ENCODE peak calls at places on chromosomes 1 and 21, in eight cellular contexts. E is CD8-positive, alpha-beta T cell; Y is spleen; S is OCI-LY7; D is IMR-90; C is H1; L is dorsolateral prefrontal cortex; X is PC-3. Q is an unnamed sample.

GRCh38 chr21:29942033-29942432 is 2.2 kb upstream of the GRIK1 start:
- DNase-seq in E (no peak), Y (no peak), S (no peak), D (no peak), C (no peak), L (no peak), X (no peak), Q (no peak)

GRCh38 chr1:178529364-178530036 is 16.6 kb downstream of the TEX35 start:
- DNase-seq in E (no peak), Y (peak), S (no peak), D (no peak), C (no peak), L (no peak), X (no peak), Q (no peak)

GRCh38 chr1:14113841-14114567 is 414.0 kb downstream of the PRDM2 start:
- DNase-seq in E (no peak), Y (no peak), S (peak), D (peak), C (peak), L (peak), X (peak), Q (peak)

GRCh38 chr1:20724364-20725188 is 6.8 kb upstream of the KIF17 start:
- DNase-seq in E (no peak), Y (no peak), S (no peak), D (no peak), C (no peak), L (peak), X (no peak), Q (no peak)

GRCh38 chr1:48471103-48471502 is 901 bp downstream of the SPATA6 start:
- DNase-seq in E (no peak), Y (no peak), S (no peak), D (no peak), C (peak), L (no peak), X (no peak), Q (no peak)

GRCh38 chr1:232767381-232768074 is 37.7 kb upstream of the MAP10 start:
- DNase-seq in E (no peak), Y (no peak), S (no peak), D (peak), C (no peak), L (no peak), X (peak), Q (no peak)

GRCh38 chr1:243740255-243740999 is 109.6 kb downstream of the AKT3 start:
- DNase-seq in E (no peak), Y (no peak), S (no peak), D (peak), C (no peak), L (no peak), X (no peak), Q (no peak)

GRCh38 chr1:57879700-57880099 is 455.8 kb upstream of the DAB1 start:
- DNase-seq in E (no peak), Y (no peak), S (no peak), D (no peak), C (no peak), L (no peak), X (no peak), Q (no peak)

GRCh38 chr1:28115267-28115666 is 26.9 kb upstream of the EYA3 start:
- DNase-seq in E (peak), Y (no peak), S (no peak), D (peak), C (no peak), L (no peak), X (no peak), Q (no peak)

GRCh38 chr1:86788300-86789206 is 84.2 kb downstream of the SH3GLB1 start:
- DNase-seq in E (no peak), Y (no peak), S (no peak), D (peak), C (peak), L (no peak), X (peak), Q (no peak)

GRCh38 chr1:16967095-16967567 is 13.3 kb downstream of the MFAP2 start:
- DNase-seq in E (no peak), Y (no peak), S (no peak), D (peak), C (no peak), L (no peak), X (no peak), Q (no peak)

GRCh38 chr1:231949277-231950122 is 322.9 kb downstream of the DISC1 start:
- DNase-seq in E (no peak), Y (no peak), S (no peak), D (no peak), C (peak), L (no peak), X (no peak), Q (no peak)

GRCh38 chr1:153832293-153832692 is 57.1 kb downstream of the SLC27A3 start:
- DNase-seq in E (no peak), Y (no peak), S (no peak), D (no peak), C (no peak), L (no peak), X (no peak), Q (no peak)

GRCh38 chr1:150564051-150564991 is 15.1 kb downstream of the MCL1 start:
- DNase-seq in E (no peak), Y (peak), S (no peak), D (no peak), C (no peak), L (peak), X (no peak), Q (no peak)

DNA sequence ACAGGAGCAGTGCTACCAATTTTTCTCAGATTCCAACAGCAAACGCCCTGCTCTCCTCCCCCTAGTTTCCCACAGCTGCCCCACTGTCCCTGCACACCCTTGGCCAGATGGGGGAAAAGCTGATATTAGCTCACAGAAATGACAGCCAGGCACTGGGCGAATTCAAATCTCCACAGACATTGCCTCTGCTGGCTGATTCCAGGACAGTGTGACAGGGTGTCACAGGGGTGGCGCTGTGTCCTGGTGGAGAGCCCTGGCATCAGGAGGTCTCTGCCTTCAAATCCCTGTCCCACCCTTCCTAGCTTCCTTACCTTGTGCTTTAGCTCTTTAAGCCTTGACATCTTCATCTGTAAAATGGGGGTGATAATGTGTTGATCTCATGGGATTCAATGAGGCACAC is 10.4 kb downstream of the OLIG1 start:
- DNase-seq in E (no peak), Y (no peak), S (no peak), D (no peak), C (no peak), L (no peak), X (no peak), Q (no peak)
- TF ChIP-seq CTCF in E (no peak), Y (no peak), S (no peak), D (no peak), C (no peak), L (peak), X (no peak), Q (no peak)

DNA sequence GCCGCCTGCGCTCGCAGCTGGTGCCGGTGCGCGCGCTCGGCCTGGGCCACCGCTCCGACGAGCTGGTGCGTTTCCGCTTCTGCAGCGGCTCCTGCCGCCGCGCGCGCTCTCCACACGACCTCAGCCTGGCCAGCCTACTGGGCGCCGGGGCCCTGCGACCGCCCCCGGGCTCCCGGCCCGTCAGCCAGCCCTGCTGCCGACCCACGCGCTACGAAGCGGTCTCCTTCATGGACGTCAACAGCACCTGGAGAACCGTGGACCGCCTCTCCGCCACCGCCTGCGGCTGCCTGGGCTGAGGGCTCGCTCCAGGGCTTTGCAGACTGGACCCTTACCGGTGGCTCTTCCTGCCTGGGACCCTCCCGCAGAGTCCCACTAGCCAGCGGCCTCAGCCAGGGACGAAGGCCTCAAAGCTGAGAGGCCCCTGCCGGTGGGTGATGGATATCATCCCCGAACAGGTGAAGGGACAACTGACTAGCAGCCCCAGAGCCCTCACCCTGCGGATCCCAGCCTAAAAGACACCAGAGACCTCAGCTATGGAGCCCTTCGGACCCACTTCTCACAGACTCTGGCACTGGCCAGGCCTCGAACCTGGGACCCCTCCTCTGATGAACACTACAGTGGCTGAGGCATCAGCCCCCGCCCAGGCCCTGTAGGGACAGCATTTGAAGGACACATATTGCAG is 3.0 kb downstream of the ARTN start:
- DNase-seq in E (no peak), Y (no peak), S (no peak), D (peak), C (peak), L (no peak), X (peak), Q (peak)
- TF ChIP-seq CTCF in E (no peak), Y (no peak), S (no peak), D (no peak), C (no peak), L (peak), X (peak), Q (peak)

GRCh38 chr1:156947127-156947526 is 26.7 kb downstream of the LRRC71 start:
- DNase-seq in E (no peak), Y (no peak), S (no peak), D (no peak), C (no peak), L (no peak), X (no peak), Q (no peak)

GRCh38 chr1:156947818-156948525 is 27.5 kb downstream of the LRRC71 start:
- DNase-seq in E (no peak), Y (no peak), S (no peak), D (no peak), C (no peak), L (no peak), X (no peak), Q (no peak)

GRCh38 chr1:156949127-156949526 is 28.7 kb downstream of the LRRC71 start:
- DNase-seq in E (no peak), Y (no peak), S (no peak), D (no peak), C (no peak), L (no peak), X (no peak), Q (no peak)

GRCh38 chr1:156945881-156946661 is 25.6 kb downstream of the LRRC71 start:
- DNase-seq in E (no peak), Y (no peak), S (no peak), D (peak), C (no peak), L (no peak), X (peak), Q (no peak)

DNA sequence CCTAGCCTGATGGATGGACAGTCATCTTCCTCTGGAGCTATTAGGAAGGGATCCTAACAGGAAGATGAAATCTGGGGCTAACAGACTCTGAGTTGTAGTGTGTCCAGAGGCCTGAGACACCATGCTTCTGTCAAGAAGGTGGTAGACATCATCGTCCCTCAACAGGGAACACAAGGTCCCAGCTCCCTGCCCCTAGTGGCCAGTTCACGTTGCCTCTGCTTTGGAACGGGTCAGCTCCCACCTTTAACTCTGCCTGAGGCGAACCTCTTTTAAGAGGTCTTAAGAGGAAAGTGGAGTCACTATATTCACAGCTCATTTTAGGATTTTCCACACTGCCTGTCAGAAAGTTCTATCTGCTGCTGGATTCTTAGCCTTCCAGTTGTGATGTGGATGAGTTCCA is 28.3 kb downstream of the LRRC71 start:
- DNase-seq in E (no peak), Y (no peak), S (no peak), D (no peak), C (no peak), L (no peak), X (no peak), Q (no peak)
- TF ChIP-seq CTCF in E (no peak), Y (no peak), S (peak), D (no peak), C (peak), L (peak), X (peak), Q (peak)

GRCh38 chr1:15730423-15730822 is 5.6 kb upstream of the SLC25A34 start:
- DNase-seq in E (no peak), Y (no peak), S (no peak), D (no peak), C (no peak), L (no peak), X (no peak), Q (no peak)

GRCh38 chr1:15732686-15733081 is 3.4 kb upstream of the SLC25A34 start:
- DNase-seq in E (no peak), Y (no peak), S (no peak), D (no peak), C (no peak), L (no peak), X (no peak), Q (no peak)

GRCh38 chr1:15733218-15733725 is 2.8 kb upstream of the SLC25A34 start:
- DNase-seq in E (no peak), Y (no peak), S (no peak), D (no peak), C (no peak), L (no peak), X (no peak), Q (no peak)

GRCh38 chr1:15730936-15731335 is 5.1 kb upstream of the SLC25A34 start:
- DNase-seq in E (no peak), Y (no peak), S (no peak), D (no peak), C (no peak), L (no peak), X (no peak), Q (no peak)

DNA sequence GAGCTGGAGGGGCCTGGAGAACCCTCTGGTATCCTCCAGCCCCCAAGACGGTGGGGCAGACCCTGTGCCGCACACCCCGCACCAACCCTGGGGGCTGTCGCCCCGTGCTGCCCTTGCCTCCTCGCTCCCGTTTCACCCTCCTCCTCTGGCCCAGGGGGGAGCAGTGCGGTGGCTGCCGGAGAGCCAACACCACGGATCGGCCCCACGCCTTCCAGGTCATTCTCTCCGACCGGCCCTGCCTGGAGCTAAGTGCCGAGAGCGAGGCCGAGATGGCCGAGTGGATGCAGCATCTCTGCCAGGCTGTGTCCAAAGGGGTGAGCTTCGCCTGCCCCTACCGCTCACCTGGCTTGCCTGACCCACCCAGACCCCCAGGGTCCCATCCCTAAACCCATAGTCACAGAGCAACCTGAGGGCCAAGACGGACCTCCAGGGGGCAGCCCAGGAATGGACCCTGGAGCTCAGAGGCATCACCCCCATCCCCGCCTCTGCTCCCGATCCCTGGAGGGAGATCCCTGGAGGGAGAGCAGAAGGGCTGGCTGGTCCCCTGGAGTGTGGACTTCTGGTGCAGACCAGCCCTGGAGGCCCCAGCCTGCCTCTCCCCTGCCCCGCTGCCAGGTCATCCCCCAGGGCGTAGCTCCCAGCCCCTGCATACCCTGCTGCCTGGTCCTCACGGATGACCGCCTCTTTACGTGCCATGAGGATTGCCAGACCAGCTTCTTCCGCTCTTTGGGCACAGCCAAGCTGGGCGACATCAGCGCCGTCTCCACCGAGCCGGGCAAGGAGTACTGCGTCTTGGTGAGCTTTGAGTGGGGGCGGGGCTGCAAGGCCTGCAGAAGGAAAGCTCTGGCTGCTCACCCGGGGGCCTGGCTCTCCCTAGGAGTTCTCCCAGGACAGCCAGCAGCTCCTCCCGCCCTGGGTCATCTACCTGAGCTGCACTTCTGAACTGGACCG is 4.0 kb upstream of the SLC25A34 start:
- DNase-seq in E (no peak), Y (no peak), S (no peak), D (no peak), C (no peak), L (no peak), X (no peak), Q (no peak)
- TF ChIP-seq CTCF in E (no peak), Y (no peak), S (no peak), D (no peak), C (no peak), L (no peak), X (no peak), Q (no peak)

GRCh38 chr1:44608141-44608540 is 66.1 kb downstream of the TMEM53 start:
- DNase-seq in E (no peak), Y (no peak), S (peak), D (no peak), C (no peak), L (no peak), X (peak), Q (no peak)
- TF ChIP-seq CTCF in E (no peak), Y (no peak), S (peak), D (peak), C (no peak), L (no peak), X (peak), Q (peak)

GRCh38 chr1:117060441-117061317 is 553 bp downstream of the TTF2 start:
- DNase-seq in E (no peak), Y (peak), S (peak), D (peak), C (no peak), L (no peak), X (peak), Q (peak)

GRCh38 chr1:117058810-117059209 is 1.3 kb upstream of the TTF2 start:
- DNase-seq in E (no peak), Y (no peak), S (peak), D (no peak), C (no peak), L (no peak), X (peak), Q (no peak)

GRCh38 chr1:117059334-117059677 is 820 bp upstream of the TTF2 start:
- DNase-seq in E (peak), Y (peak), S (peak), D (no peak), C (no peak), L (no peak), X (peak), Q (peak)

GRCh38 chr1:117061986-117062415 is 1.9 kb downstream of the TTF2 start:
- DNase-seq in E (no peak), Y (no peak), S (no peak), D (peak), C (no peak), L (no peak), X (peak), Q (peak)

GRCh38 chr1:117059678-117060440 is at the start of gene TTF2:
- DNase-seq in E (peak), Y (peak), S (peak), D (peak), C (peak), L (peak), X (peak), Q (peak)
- TF ChIP-seq CTCF in E (no peak), Y (no peak), S (peak), D (no peak), C (no peak), L (peak), X (no peak), Q (peak)

GRCh38 chr1:46991083-46991923 is 32.2 kb upstream of the CYP4X1 start:
- DNase-seq in E (no peak), Y (no peak), S (peak), D (no peak), C (no peak), L (no peak), X (peak), Q (no peak)
- TF ChIP-seq CTCF in E (no peak), Y (no peak), S (peak), D (no peak), C (no peak), L (no peak), X (peak), Q (peak)

GRCh38 chr1:192808588-192809285 is at the start of gene RGS2:
- DNase-seq in E (peak), Y (peak), S (peak), D (peak), C (peak), L (peak), X (peak), Q (peak)
- TF ChIP-seq CTCF in E (no peak), Y (no peak), S (peak), D (peak), C (no peak), L (peak), X (peak), Q (no peak)

DNA sequence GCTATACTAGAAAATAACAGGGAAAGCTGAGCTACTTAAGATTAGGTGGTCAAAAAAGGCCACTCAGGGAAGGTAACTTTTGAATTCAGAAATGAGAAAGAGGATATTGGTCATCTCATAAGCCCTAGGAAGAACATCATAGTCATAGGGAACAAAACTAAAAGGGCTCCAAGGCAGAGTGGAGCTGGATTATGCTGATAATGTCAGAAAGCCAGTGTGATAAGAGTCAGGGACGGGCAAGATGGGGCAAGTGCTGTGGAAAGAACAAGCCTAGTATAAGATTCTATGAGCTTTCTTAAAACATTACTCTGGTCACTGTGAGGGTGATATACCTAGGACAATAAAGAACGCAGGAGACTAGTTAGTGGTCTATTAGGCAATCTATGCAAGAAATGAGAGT is 106.6 kb downstream of the DUSP10 start:
- DNase-seq in E (no peak), Y (no peak), S (no peak), D (no peak), C (no peak), L (no peak), X (no peak), Q (no peak)
- TF ChIP-seq CTCF in E (no peak), Y (no peak), S (no peak), D (no peak), C (no peak), L (no peak), X (no peak), Q (no peak)